ENCODE peak calls at places on chromosomes 11 and 22, in four cellular contexts. One of them, this sample, is unnamed. For H3K4me1, the result is how much of the 10 kb centered on the place peaks cover.

GRCh38 chr22:47582067-47582466 is 819.6 kb downstream of the TBC1D22A start:
- DNase-seq in fibroblast of lung: no peak
- DNase-seq in right atrium auricular region: no peak
- DNase-seq in MM.1S: no peak
- DNase-seq in this sample: no peak

GRCh38 chr22:36850682-36851081 is 10.1 kb upstream of the NCF4 start:
- DNase-seq in fibroblast of lung: no peak
- DNase-seq in right atrium auricular region: no peak
- DNase-seq in MM.1S: no peak
- DNase-seq in this sample: no peak

GRCh38 chr11:115869780-115870431 is 365.7 kb upstream of the CADM1 start:
- DNase-seq in fibroblast of lung: peak
- DNase-seq in right atrium auricular region: no peak
- DNase-seq in MM.1S: no peak
- DNase-seq in this sample: peak

GRCh38 chr11:65660038-65660437 is 2.7 kb downstream of the RELA start:
- DNase-seq in fibroblast of lung: no peak
- DNase-seq in right atrium auricular region: no peak
- DNase-seq in MM.1S: no peak
- DNase-seq in this sample: no peak

GRCh38 chr22:32042924-32043323 is at the start of gene SLC5A1:
- DNase-seq in fibroblast of lung: no peak
- DNase-seq in right atrium auricular region: no peak
- DNase-seq in MM.1S: no peak
- DNase-seq in this sample: no peak

GRCh38 chr11:134612416-134613030 is 200.5 kb upstream of the B3GAT1 start:
- DNase-seq in fibroblast of lung: no peak
- DNase-seq in right atrium auricular region: peak
- DNase-seq in MM.1S: no peak
- DNase-seq in this sample: no peak

GRCh38 chr11:126391970-126392637 is 36.6 kb downstream of the ST3GAL4 start:
- DNase-seq in fibroblast of lung: no peak
- DNase-seq in right atrium auricular region: no peak
- DNase-seq in MM.1S: no peak
- DNase-seq in this sample: no peak

GRCh38 chr11:106420686-106421085 is 343.2 kb downstream of the AASDHPPT start:
- DNase-seq in fibroblast of lung: no peak
- DNase-seq in right atrium auricular region: no peak
- DNase-seq in MM.1S: no peak
- DNase-seq in this sample: no peak

GRCh38 chr11:16606784-16607674 is 131.4 kb upstream of the C11orf58 start:
- DNase-seq in fibroblast of lung: peak
- DNase-seq in right atrium auricular region: no peak
- DNase-seq in MM.1S: no peak
- DNase-seq in this sample: peak

GRCh38 chr11:45285931-45286632 is at the start of gene SYT13:
- DNase-seq in fibroblast of lung: no peak
- DNase-seq in right atrium auricular region: peak
- DNase-seq in MM.1S: no peak
- DNase-seq in this sample: peak

DNA sequence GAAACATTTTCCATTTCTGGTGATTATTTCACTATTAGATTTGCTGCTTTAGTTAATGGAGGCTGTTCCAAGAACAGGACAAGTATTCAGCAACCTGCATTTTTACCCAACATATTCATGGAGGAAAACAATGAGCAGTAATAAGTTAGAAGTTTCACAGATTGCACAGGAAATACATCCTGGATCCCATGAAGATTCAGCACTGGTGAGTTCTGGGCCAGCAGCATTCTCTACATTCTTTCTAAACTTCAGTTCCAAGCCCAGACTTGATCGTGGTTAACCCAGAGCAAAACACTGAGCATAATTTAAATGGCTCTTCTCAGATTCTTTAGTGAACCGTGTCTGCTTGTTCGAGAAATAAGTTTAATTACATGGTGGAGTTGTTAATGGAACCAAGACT is 3.8 kb downstream of the FJX1 start:
- DNase-seq in fibroblast of lung: peak
- DNase-seq in right atrium auricular region: no peak
- DNase-seq in MM.1S: no peak
- DNase-seq in this sample: no peak
- H3K4me3 ChIP-seq in fibroblast of lung: no peak
- H3K4me3 ChIP-seq in right atrium auricular region: no peak
- H3K4me3 ChIP-seq in MM.1S: no peak
- H3K4me3 ChIP-seq in this sample: no peak

DNA sequence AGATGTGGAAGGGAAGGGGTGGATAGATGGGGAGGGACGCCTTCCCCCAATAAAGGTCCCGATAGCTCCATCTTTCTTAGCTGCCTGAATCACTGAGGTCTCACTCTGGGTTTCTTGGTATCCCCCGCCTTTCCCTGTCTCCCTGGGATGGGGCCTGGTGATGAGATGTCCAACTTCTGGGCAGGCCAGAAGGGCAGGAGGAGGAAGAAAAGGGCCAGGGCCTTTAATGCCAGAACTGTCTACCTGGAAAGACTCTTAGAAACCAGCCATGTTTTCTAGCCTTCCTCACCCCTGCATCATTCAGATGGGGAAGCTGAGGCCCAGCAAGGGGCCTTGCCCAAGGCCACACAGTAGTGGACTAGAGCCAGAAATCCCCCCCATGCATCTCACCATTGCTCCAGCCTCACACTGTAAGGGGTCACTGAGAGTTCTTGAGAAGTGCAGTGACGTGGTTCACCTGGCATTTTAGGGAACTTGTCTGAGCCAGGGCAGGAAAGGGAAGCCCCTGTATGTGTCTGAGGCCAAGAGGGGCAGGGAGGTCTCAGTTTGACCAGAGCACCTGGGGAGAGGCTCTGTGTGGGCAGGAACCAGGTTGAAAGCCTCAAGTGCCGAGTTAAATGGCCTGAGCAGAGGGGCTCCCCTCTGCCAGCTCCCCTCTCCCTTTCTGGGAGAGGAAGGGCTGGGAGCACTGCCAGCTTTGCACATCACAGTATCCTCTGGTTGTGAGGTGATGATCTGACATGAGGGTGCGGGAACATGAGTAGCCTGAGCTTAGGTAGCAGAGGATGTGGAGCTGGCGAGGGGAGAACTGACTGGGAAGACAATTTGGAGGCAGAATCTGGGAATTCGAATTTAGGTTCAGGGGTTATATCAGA is 14.3 kb downstream of the ARHGEF17 start:
- DNase-seq in fibroblast of lung: peak
- DNase-seq in right atrium auricular region: no peak
- DNase-seq in MM.1S: no peak
- DNase-seq in this sample: no peak
- H3K4me1 ChIP-seq in fibroblast of lung: half or more
- H3K4me1 ChIP-seq in right atrium auricular region: under half
- H3K4me1 ChIP-seq in MM.1S: under half
- H3K4me1 ChIP-seq in this sample: under half

GRCh38 chr22:38313384-38313955 is 3.8 kb downstream of the CSNK1E start:
- DNase-seq in fibroblast of lung: peak
- DNase-seq in right atrium auricular region: peak
- DNase-seq in MM.1S: peak
- DNase-seq in this sample: peak
- H3K4me3 ChIP-seq in fibroblast of lung: peak
- H3K4me3 ChIP-seq in right atrium auricular region: peak
- H3K4me3 ChIP-seq in MM.1S: peak
- H3K4me3 ChIP-seq in this sample: no peak

GRCh38 chr11:128929991-128930390 is 12.7 kb downstream of the TP53AIP1 start:
- DNase-seq in fibroblast of lung: no peak
- DNase-seq in right atrium auricular region: no peak
- DNase-seq in MM.1S: no peak
- DNase-seq in this sample: peak
- H3K4me1 ChIP-seq in fibroblast of lung: under half
- H3K4me1 ChIP-seq in right atrium auricular region: under half
- H3K4me1 ChIP-seq in MM.1S: under half
- H3K4me1 ChIP-seq in this sample: under half

GRCh38 chr22:17601031-17601430 is 27.5 kb downstream of the ATP6V1E1 start:
- DNase-seq in fibroblast of lung: no peak
- DNase-seq in right atrium auricular region: no peak
- DNase-seq in MM.1S: no peak
- DNase-seq in this sample: no peak

GRCh38 chr22:17607891-17608521 is 20.5 kb downstream of the ATP6V1E1 start:
- DNase-seq in fibroblast of lung: no peak
- DNase-seq in right atrium auricular region: no peak
- DNase-seq in MM.1S: no peak
- DNase-seq in this sample: no peak

GRCh38 chr22:17612057-17612456 is 16.5 kb downstream of the ATP6V1E1 start:
- DNase-seq in fibroblast of lung: no peak
- DNase-seq in right atrium auricular region: no peak
- DNase-seq in MM.1S: no peak
- DNase-seq in this sample: no peak

GRCh38 chr22:17606472-17606871 is 22.1 kb downstream of the ATP6V1E1 start:
- DNase-seq in fibroblast of lung: peak
- DNase-seq in right atrium auricular region: no peak
- DNase-seq in MM.1S: no peak
- DNase-seq in this sample: no peak
- H3K4me3 ChIP-seq in fibroblast of lung: no peak
- H3K4me3 ChIP-seq in right atrium auricular region: no peak
- H3K4me3 ChIP-seq in MM.1S: no peak
- H3K4me3 ChIP-seq in this sample: no peak